ENCODE peak calls at places on chromosome 16, in four cellular contexts. P, Q, J and I are unnamed samples. For H3K4me1, the result is how much of the 10 kb centered on the place peaks cover.

GRCh38 chr16:27547134-27547533 is 2.6 kb downstream of the GTF3C1 start:
- DNase-seq in P (no peak), Q (peak), J (peak), I (no peak)

GRCh38 chr16:56337858-56338325 is 87.5 kb downstream of the AMFR start:
- DNase-seq in P (no peak), Q (no peak), J (no peak), I (no peak)

GRCh38 chr16:1323296-1324239 is 9.9 kb upstream of the BAIAP3 start:
- DNase-seq in P (no peak), Q (no peak), J (no peak), I (no peak)

GRCh38 chr16:79150128-79150527 is 450.4 kb downstream of the MAF start:
- DNase-seq in P (no peak), Q (no peak), J (no peak), I (no peak)

GRCh38 chr16:89410794-89411309 is 79.5 kb downstream of the ANKRD11 start:
- DNase-seq in P (peak), Q (peak), J (no peak), I (peak)

GRCh38 chr16:16166952-16167351 is 56.3 kb downstream of the ABCC6 start:
- DNase-seq in P (no peak), Q (no peak), J (no peak), I (no peak)

GRCh38 chr16:81181013-81181720 is 57.3 kb upstream of the BCO1 start:
- DNase-seq in P (no peak), Q (peak), J (peak), I (peak)

GRCh38 chr16:85863384-85863774 is 35.6 kb upstream of the IRF8 start:
- DNase-seq in P (no peak), Q (peak), J (no peak), I (no peak)

GRCh38 chr16:47888142-47888541 is 267.7 kb downstream of the ABCC12 start:
- DNase-seq in P (no peak), Q (peak), J (peak), I (no peak)

GRCh38 chr16:1277016-1277944 is 21.4 kb downstream of the TPSD1 start:
- DNase-seq in P (no peak), Q (no peak), J (no peak), I (no peak)

GRCh38 chr16:66746682-66747081 is 4.7 kb downstream of the DYNC1LI2 start:
- DNase-seq in P (no peak), Q (peak), J (no peak), I (no peak)
- H3K4me3 ChIP-seq in P (no peak), Q (no peak), J (no peak), I (no peak)

DNA sequence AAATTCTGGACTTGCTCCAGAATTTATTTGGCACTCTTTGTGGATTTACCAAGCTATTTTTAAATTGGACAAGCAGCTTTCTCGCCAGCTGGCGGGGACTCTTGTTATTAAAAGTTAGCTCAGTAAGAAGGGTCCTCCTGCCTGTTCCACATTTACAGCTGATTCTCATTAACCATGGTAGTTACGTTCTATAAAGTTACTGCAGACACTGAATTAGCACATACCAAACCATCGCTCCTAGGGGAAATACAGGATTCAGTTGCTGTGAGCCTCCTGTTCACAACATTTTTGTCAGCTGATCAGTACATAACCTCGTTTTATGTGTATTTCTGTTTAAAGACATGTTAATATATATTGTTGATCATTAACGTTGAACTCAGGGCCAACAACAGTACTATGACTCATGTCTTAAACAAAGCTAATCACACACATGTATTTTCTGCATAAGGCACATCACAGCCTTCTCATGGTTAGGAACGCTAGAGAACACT is 4.2 kb downstream of the LDAF1 start:
- DNase-seq in P (no peak), Q (no peak), J (peak), I (no peak)
- H3K4me1 ChIP-seq in P (under half), Q (under half), J (under half), I (under half)

GRCh38 chr16:2687531-2688308 is 5.4 kb downstream of the KCTD5 start:
- DNase-seq in P (no peak), Q (no peak), J (no peak), I (peak)

GRCh38 chr16:2682209-2683021 is at the start of gene KCTD5:
- DNase-seq in P (peak), Q (peak), J (peak), I (peak)

GRCh38 chr16:2690852-2691251 is 8.5 kb downstream of the KCTD5 start:
- DNase-seq in P (no peak), Q (no peak), J (no peak), I (no peak)

GRCh38 chr16:2689968-2690830 is 7.9 kb downstream of the KCTD5 start:
- DNase-seq in P (no peak), Q (no peak), J (no peak), I (no peak)

GRCh38 chr16:2686912-2687507 is 4.7 kb downstream of the KCTD5 start:
- DNase-seq in P (peak), Q (no peak), J (no peak), I (peak)
- H3K4me3 ChIP-seq in P (no peak), Q (no peak), J (no peak), I (no peak)

GRCh38 chr16:69326172-69326873 is 4.1 kb downstream of the PDF start:
- DNase-seq in P (no peak), Q (no peak), J (no peak), I (no peak)
- H3K4me1 ChIP-seq in P (under half), Q (under half), J (under half), I (under half)